ENCODE peak calls at places on chromosomes 7 and 10, in four cellular contexts. O is cardiac muscle cell, M is IMR-90, P is stomach. D is an unnamed sample.

GRCh38 chr7:137069249-137069963 is 201.0 kb downstream of the CHRM2 start:
- DNase-seq in M (no peak), P (no peak), O (no peak), D (no peak)

GRCh38 chr10:44374155-44374554 is 10.7 kb downstream of the CXCL12 start:
- DNase-seq in P (no peak), O (no peak), M (no peak), D (no peak)

GRCh38 chr10:31158000-31158658 is 126.5 kb upstream of the ZNF438 start:
- DNase-seq in M (peak), O (no peak), P (no peak), D (no peak)

GRCh38 chr7:114784756-114785155 is 137.1 kb upstream of the MDFIC start:
- DNase-seq in O (no peak), P (no peak), M (no peak), D (no peak)

GRCh38 chr10:88346151-88346977 is 236.8 kb downstream of the RNLS start:
- DNase-seq in P (no peak), O (peak), M (no peak), D (no peak)

GRCh38 chr10:103463456-103463855 is 4.8 kb upstream of the CALHM1 start:
- DNase-seq in P (no peak), M (no peak), O (no peak), D (no peak)

GRCh38 chr7:3791327-3791726 is 490.3 kb downstream of the SDK1 start:
- DNase-seq in O (no peak), M (no peak), P (no peak), D (no peak)

GRCh38 chr7:129405527-129405926 is 28.7 kb upstream of the STRIP2 start:
- DNase-seq in M (no peak), P (no peak), O (no peak), D (no peak)

GRCh38 chr10:4051408-4052151 is 266.6 kb upstream of the KLF6 start:
- DNase-seq in P (no peak), O (no peak), M (no peak), D (no peak)

GRCh38 chr10:129683519-129683918 is 216.5 kb downstream of the MGMT start:
- DNase-seq in M (no peak), O (no peak), P (no peak), D (no peak)

GRCh38 chr7:90552521-90552920 is 43.6 kb upstream of the CDK14 start:
- DNase-seq in O (no peak), M (peak), P (no peak), D (no peak)

GRCh38 chr10:26479766-26480492 is 41.8 kb downstream of the APBB1IP start:
- DNase-seq in O (no peak), M (no peak), P (no peak), D (no peak)

GRCh38 chr7:101058355-101058754 is 26.9 kb upstream of the TRIM56 start:
- DNase-seq in O (peak), M (peak), P (peak), D (no peak)

GRCh38 chr10:27611861-27612450 is 107.9 kb downstream of the RAB18 start:
- DNase-seq in P (no peak), M (no peak), O (no peak), D (no peak)

GRCh38 chr10:103638948-103639347 is 145.4 kb downstream of the NEURL1 start:
- DNase-seq in O (no peak), M (peak), P (no peak), D (no peak)

GRCh38 chr10:89217057-89217990 is 10.2 kb upstream of the CH25H start:
- DNase-seq in P (peak), O (peak), M (peak), D (no peak)

GRCh38 chr10:28849821-28850220 is 172.5 kb downstream of the BAMBI start:
- DNase-seq in M (no peak), P (no peak), O (no peak), D (no peak)

GRCh38 chr10:97050959-97051496 is 134.7 kb downstream of the SLIT1 start:
- DNase-seq in M (no peak), O (no peak), P (no peak), D (no peak)

DNA sequence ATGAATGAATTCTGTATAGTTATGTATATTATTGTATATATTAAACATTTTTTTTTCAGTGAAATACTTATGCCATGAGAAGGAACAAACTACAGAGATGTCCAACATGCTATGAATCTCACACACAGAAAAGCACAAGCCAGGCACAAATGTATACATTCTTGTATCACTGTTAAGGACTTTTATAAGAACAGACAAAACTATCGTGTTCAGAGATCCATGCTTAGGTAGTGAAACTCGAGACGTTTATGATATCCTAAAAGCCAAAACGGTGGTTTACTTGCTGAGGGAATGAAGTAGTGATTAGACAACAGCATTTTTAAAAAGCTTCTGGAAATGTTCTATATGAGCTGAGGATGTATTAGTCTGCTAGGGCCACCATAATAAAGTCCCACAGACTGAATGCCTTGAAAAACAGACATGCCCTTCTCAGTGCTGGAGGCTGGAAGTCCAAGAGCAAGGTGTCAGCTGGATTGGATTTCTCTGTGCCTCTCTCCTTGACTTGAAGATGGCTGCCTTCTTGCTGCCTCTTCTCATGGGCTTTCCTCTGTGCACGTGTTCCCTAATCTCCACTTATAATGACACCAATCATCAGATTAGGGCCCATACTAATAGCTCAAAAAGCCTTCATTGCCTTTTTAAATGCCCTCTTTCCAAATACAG is 4.3 kb downstream of the MKI67 start:
- DNase-seq in M (no peak), P (no peak), O (no peak), D (no peak)
- H3K27ac ChIP-seq in M (peak), P (no peak), O (no peak), D (no peak)

GRCh38 chr10:22615819-22616499 is 98.4 kb downstream of the PIP4K2A start:
- DNase-seq in P (peak), O (no peak), M (no peak), D (no peak)
- H3K4me3 ChIP-seq in P (peak), O (no peak), M (no peak), D (peak)

DNA sequence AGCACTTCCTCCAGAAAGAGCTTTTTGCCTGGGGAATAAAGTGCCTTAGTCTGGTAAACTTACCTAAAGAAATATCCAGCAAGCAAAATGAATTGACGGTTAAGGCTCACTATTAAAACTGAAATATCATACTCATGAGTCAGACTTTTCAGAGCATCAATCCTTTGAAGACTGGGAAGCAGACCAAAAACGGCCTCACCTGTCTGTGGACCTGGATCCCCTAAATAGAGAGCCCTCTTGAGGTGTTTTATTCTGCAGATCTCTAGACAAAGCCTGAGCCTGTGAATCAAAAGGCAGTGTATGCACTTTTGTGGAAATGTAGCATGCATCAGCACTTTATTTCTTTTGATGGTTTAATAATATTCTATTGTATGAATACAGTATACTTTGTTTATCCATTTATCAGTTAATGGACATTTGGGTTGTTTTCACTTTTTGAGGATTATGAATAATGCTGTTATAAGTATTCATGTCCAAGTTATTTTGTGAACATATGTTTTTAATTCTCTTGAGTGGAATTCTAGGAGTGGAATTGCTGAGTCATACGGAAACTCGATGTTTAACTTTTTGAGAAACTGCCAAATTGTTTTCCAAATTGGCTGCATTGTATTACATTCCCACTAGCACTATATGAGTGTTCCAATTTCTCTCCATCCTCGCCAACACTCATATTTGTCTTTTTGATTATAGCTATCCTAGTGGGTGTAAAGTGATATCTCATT is 449.0 kb upstream of the IGFBP3 start:
- DNase-seq in M (peak), P (no peak), O (no peak), D (no peak)
- H3K27ac ChIP-seq in M (peak), P (no peak), O (no peak), D (no peak)

GRCh38 chr7:8371742-8372141 is 61.7 kb upstream of the NXPH1 start:
- DNase-seq in M (no peak), O (no peak), P (no peak), D (no peak)
- H3K4me3 ChIP-seq in M (no peak), O (no peak), P (no peak), D (no peak)